ENCODE peak calls at places on chromosomes 3 and 15, in eight cellular contexts. One of them, this sample, is unnamed.

GRCh38 chr3:65714138-65714537 is 324.6 kb downstream of the MAGI1 start:
- DNase-seq in GDM1: no peak
- DNase-seq in adipocyte: peak; percentile 31
- DNase-seq in breast epithelium: no peak
- DNase-seq in MCF 10A: no peak
- DNase-seq in AG08395: no peak
- DNase-seq in HFF-Myc: no peak
- DNase-seq in iPS-NIHi11: no peak
- DNase-seq in this sample: no peak

GRCh38 chr3:89622063-89622700 is 514.8 kb downstream of the EPHA3 start:
- DNase-seq in GDM1: no peak
- DNase-seq in adipocyte: no peak
- DNase-seq in breast epithelium: no peak
- DNase-seq in MCF 10A: no peak
- DNase-seq in AG08395: no peak
- DNase-seq in HFF-Myc: no peak
- DNase-seq in iPS-NIHi11: no peak
- DNase-seq in this sample: no peak

GRCh38 chr3:108940166-108940565 is 13.5 kb downstream of the GUCA1C start:
- DNase-seq in GDM1: no peak
- DNase-seq in adipocyte: no peak
- DNase-seq in breast epithelium: no peak
- DNase-seq in MCF 10A: no peak
- DNase-seq in AG08395: no peak
- DNase-seq in HFF-Myc: no peak
- DNase-seq in iPS-NIHi11: no peak
- DNase-seq in this sample: no peak

GRCh38 chr3:53776494-53777101 is 69.6 kb downstream of the CHDH start:
- DNase-seq in GDM1: no peak
- DNase-seq in adipocyte: peak; percentile 64
- DNase-seq in breast epithelium: no peak
- DNase-seq in MCF 10A: no peak
- DNase-seq in AG08395: peak; percentile 75
- DNase-seq in HFF-Myc: no peak
- DNase-seq in iPS-NIHi11: no peak
- DNase-seq in this sample: no peak

GRCh38 chr3:152357587-152357986 is 88.9 kb downstream of the MBNL1 start:
- DNase-seq in GDM1: no peak
- DNase-seq in adipocyte: no peak
- DNase-seq in breast epithelium: no peak
- DNase-seq in MCF 10A: no peak
- DNase-seq in AG08395: no peak
- DNase-seq in HFF-Myc: no peak
- DNase-seq in iPS-NIHi11: no peak
- DNase-seq in this sample: no peak

GRCh38 chr3:52053307-52054304 is 2.8 kb downstream of the DUSP7 start:
- DNase-seq in GDM1: peak; percentile 67
- DNase-seq in adipocyte: peak; percentile 36
- DNase-seq in breast epithelium: peak; percentile 89
- DNase-seq in MCF 10A: peak; percentile 97
- DNase-seq in AG08395: no peak
- DNase-seq in HFF-Myc: no peak
- DNase-seq in iPS-NIHi11: no peak
- DNase-seq in this sample: no peak

GRCh38 chr15:62107561-62108110 is 40.9 kb downstream of the C2CD4A start:
- DNase-seq in GDM1: no peak
- DNase-seq in adipocyte: no peak
- DNase-seq in breast epithelium: no peak
- DNase-seq in MCF 10A: no peak
- DNase-seq in AG08395: no peak
- DNase-seq in HFF-Myc: no peak
- DNase-seq in iPS-NIHi11: no peak
- DNase-seq in this sample: no peak

GRCh38 chr15:33547876-33548275 is 237.1 kb downstream of the RYR3 start:
- DNase-seq in GDM1: peak; percentile 6
- DNase-seq in adipocyte: peak; percentile 30
- DNase-seq in breast epithelium: no peak
- DNase-seq in MCF 10A: peak; percentile 60
- DNase-seq in AG08395: peak; percentile 22
- DNase-seq in HFF-Myc: peak; percentile 9
- DNase-seq in iPS-NIHi11: peak; percentile 73
- DNase-seq in this sample: peak; percentile 42

GRCh38 chr3:184872200-184872599 is 60.2 kb downstream of the VPS8 start:
- DNase-seq in GDM1: no peak
- DNase-seq in adipocyte: peak; percentile 2
- DNase-seq in breast epithelium: no peak
- DNase-seq in MCF 10A: no peak
- DNase-seq in AG08395: no peak
- DNase-seq in HFF-Myc: no peak
- DNase-seq in iPS-NIHi11: no peak
- DNase-seq in this sample: no peak

GRCh38 chr3:186255703-186256331 is 106.2 kb downstream of the DGKG start:
- DNase-seq in GDM1: no peak
- DNase-seq in adipocyte: no peak
- DNase-seq in breast epithelium: no peak
- DNase-seq in MCF 10A: peak; percentile 14
- DNase-seq in AG08395: no peak
- DNase-seq in HFF-Myc: no peak
- DNase-seq in iPS-NIHi11: peak; percentile 49
- DNase-seq in this sample: peak; percentile 63

GRCh38 chr15:91970142-91970541 is 116.6 kb downstream of the SLCO3A1 start:
- DNase-seq in GDM1: no peak
- DNase-seq in adipocyte: peak; percentile 90
- DNase-seq in breast epithelium: peak; percentile 41
- DNase-seq in MCF 10A: peak; percentile 64
- DNase-seq in AG08395: peak; percentile 65
- DNase-seq in HFF-Myc: no peak
- DNase-seq in iPS-NIHi11: no peak
- DNase-seq in this sample: no peak

GRCh38 chr15:100559330-100559729 is 30.6 kb upstream of the CERS3 start:
- DNase-seq in GDM1: no peak
- DNase-seq in adipocyte: peak; percentile 75
- DNase-seq in breast epithelium: no peak
- DNase-seq in MCF 10A: peak; percentile 62
- DNase-seq in AG08395: peak; percentile 74
- DNase-seq in HFF-Myc: no peak
- DNase-seq in iPS-NIHi11: no peak
- DNase-seq in this sample: no peak

GRCh38 chr3:10196389-10197052 is 31.8 kb downstream of the IRAK2 start:
- DNase-seq in GDM1: no peak
- DNase-seq in adipocyte: peak; percentile 67
- DNase-seq in breast epithelium: no peak
- DNase-seq in MCF 10A: no peak
- DNase-seq in AG08395: no peak
- DNase-seq in HFF-Myc: no peak
- DNase-seq in iPS-NIHi11: no peak
- DNase-seq in this sample: no peak

GRCh38 chr15:66866651-66867050 is 164.6 kb downstream of the SMAD6 start:
- DNase-seq in GDM1: no peak
- DNase-seq in adipocyte: no peak
- DNase-seq in breast epithelium: no peak
- DNase-seq in MCF 10A: no peak
- DNase-seq in AG08395: no peak
- DNase-seq in HFF-Myc: no peak
- DNase-seq in iPS-NIHi11: no peak
- DNase-seq in this sample: no peak

GRCh38 chr3:46599590-46599989 is 12.7 kb upstream of the FAM240A start:
- DNase-seq in GDM1: no peak
- DNase-seq in adipocyte: no peak
- DNase-seq in breast epithelium: no peak
- DNase-seq in MCF 10A: no peak
- DNase-seq in AG08395: no peak
- DNase-seq in HFF-Myc: no peak
- DNase-seq in iPS-NIHi11: no peak
- DNase-seq in this sample: no peak

GRCh38 chr3:71725279-71725991 is at the start of gene EIF4E3:
- DNase-seq in GDM1: no peak
- DNase-seq in adipocyte: peak; percentile 80
- DNase-seq in breast epithelium: no peak
- DNase-seq in MCF 10A: peak; percentile 17
- DNase-seq in AG08395: peak; percentile 81
- DNase-seq in HFF-Myc: no peak
- DNase-seq in iPS-NIHi11: peak; percentile 89
- DNase-seq in this sample: no peak

GRCh38 chr3:14338242-14338641 is 64.2 kb upstream of the SLC6A6 start:
- DNase-seq in GDM1: no peak
- DNase-seq in adipocyte: no peak
- DNase-seq in breast epithelium: no peak
- DNase-seq in MCF 10A: no peak
- DNase-seq in AG08395: no peak
- DNase-seq in HFF-Myc: no peak
- DNase-seq in iPS-NIHi11: no peak
- DNase-seq in this sample: no peak

GRCh38 chr3:23740517-23741402 is 65.0 kb upstream of the UBE2E1 start:
- DNase-seq in GDM1: no peak
- DNase-seq in adipocyte: peak; percentile 35
- DNase-seq in breast epithelium: no peak
- DNase-seq in MCF 10A: peak; percentile 97
- DNase-seq in AG08395: peak; percentile 27
- DNase-seq in HFF-Myc: no peak
- DNase-seq in iPS-NIHi11: no peak
- DNase-seq in this sample: no peak

GRCh38 chr15:42490246-42490742 is 647 bp downstream of the ZNF106 start:
- DNase-seq in GDM1: no peak
- DNase-seq in adipocyte: peak; percentile 46
- DNase-seq in breast epithelium: no peak
- DNase-seq in MCF 10A: no peak
- DNase-seq in AG08395: peak; percentile 7
- DNase-seq in HFF-Myc: no peak
- DNase-seq in iPS-NIHi11: no peak
- DNase-seq in this sample: peak; percentile 58

GRCh38 chr15:50628421-50628820 is 58.2 kb downstream of the TRPM7 start:
- DNase-seq in GDM1: no peak
- DNase-seq in adipocyte: no peak
- DNase-seq in breast epithelium: no peak
- DNase-seq in MCF 10A: no peak
- DNase-seq in AG08395: no peak
- DNase-seq in HFF-Myc: no peak
- DNase-seq in iPS-NIHi11: no peak
- DNase-seq in this sample: no peak

GRCh38 chr3:126184465-126185000 is 4.1 kb upstream of the ALDH1L1 start:
- DNase-seq in GDM1: no peak
- DNase-seq in adipocyte: no peak
- DNase-seq in breast epithelium: no peak
- DNase-seq in MCF 10A: no peak
- DNase-seq in AG08395: no peak
- DNase-seq in HFF-Myc: no peak
- DNase-seq in iPS-NIHi11: no peak
- DNase-seq in this sample: no peak

GRCh38 chr15:58587481-58587880 is 155.7 kb downstream of the LIPC start:
- DNase-seq in GDM1: no peak
- DNase-seq in adipocyte: no peak
- DNase-seq in breast epithelium: no peak
- DNase-seq in MCF 10A: no peak
- DNase-seq in AG08395: no peak
- DNase-seq in HFF-Myc: no peak
- DNase-seq in iPS-NIHi11: no peak
- DNase-seq in this sample: no peak

GRCh38 chr15:101481917-101482525 is 7.5 kb downstream of the PCSK6 start:
- DNase-seq in GDM1: no peak
- DNase-seq in adipocyte: no peak
- DNase-seq in breast epithelium: no peak
- DNase-seq in MCF 10A: no peak
- DNase-seq in AG08395: no peak
- DNase-seq in HFF-Myc: no peak
- DNase-seq in iPS-NIHi11: no peak
- DNase-seq in this sample: no peak

GRCh38 chr15:58471341-58471740 is 39.5 kb downstream of the LIPC start:
- DNase-seq in GDM1: no peak
- DNase-seq in adipocyte: no peak
- DNase-seq in breast epithelium: no peak
- DNase-seq in MCF 10A: no peak
- DNase-seq in AG08395: no peak
- DNase-seq in HFF-Myc: no peak
- DNase-seq in iPS-NIHi11: no peak
- DNase-seq in this sample: no peak

GRCh38 chr3:172181936-172182708 is 142.7 kb downstream of the FNDC3B start:
- DNase-seq in GDM1: no peak
- DNase-seq in adipocyte: no peak
- DNase-seq in breast epithelium: no peak
- DNase-seq in MCF 10A: no peak
- DNase-seq in AG08395: peak; percentile 38
- DNase-seq in HFF-Myc: no peak
- DNase-seq in iPS-NIHi11: no peak
- DNase-seq in this sample: no peak

GRCh38 chr3:100492059-100492809 is at the start of gene TMEM45A:
- DNase-seq in GDM1: peak; percentile 59
- DNase-seq in adipocyte: peak; percentile 98
- DNase-seq in breast epithelium: peak; percentile 91
- DNase-seq in MCF 10A: peak; percentile 92
- DNase-seq in AG08395: peak; percentile 99
- DNase-seq in HFF-Myc: peak; percentile 80
- DNase-seq in iPS-NIHi11: peak; percentile 100
- DNase-seq in this sample: peak; percentile 85

GRCh38 chr15:48391950-48392349 is 60.7 kb downstream of the DUT start:
- DNase-seq in GDM1: no peak
- DNase-seq in adipocyte: no peak
- DNase-seq in breast epithelium: no peak
- DNase-seq in MCF 10A: no peak
- DNase-seq in AG08395: no peak
- DNase-seq in HFF-Myc: no peak
- DNase-seq in iPS-NIHi11: no peak
- DNase-seq in this sample: no peak

GRCh38 chr3:4302747-4303146 is 422 bp upstream of the SETMAR start:
- DNase-seq in GDM1: no peak
- DNase-seq in adipocyte: no peak
- DNase-seq in breast epithelium: no peak
- DNase-seq in MCF 10A: no peak
- DNase-seq in AG08395: no peak
- DNase-seq in HFF-Myc: no peak
- DNase-seq in iPS-NIHi11: no peak
- DNase-seq in this sample: no peak

GRCh38 chr3:104951426-104951825 is 415.3 kb upstream of the ALCAM start:
- DNase-seq in GDM1: no peak
- DNase-seq in adipocyte: peak; percentile 71
- DNase-seq in breast epithelium: no peak
- DNase-seq in MCF 10A: peak; percentile 32
- DNase-seq in AG08395: no peak
- DNase-seq in HFF-Myc: no peak
- DNase-seq in iPS-NIHi11: no peak
- DNase-seq in this sample: no peak

GRCh38 chr3:14962762-14963161 is 15.4 kb downstream of the NR2C2 start:
- DNase-seq in GDM1: no peak
- DNase-seq in adipocyte: no peak
- DNase-seq in breast epithelium: no peak
- DNase-seq in MCF 10A: no peak
- DNase-seq in AG08395: peak; percentile 31
- DNase-seq in HFF-Myc: no peak
- DNase-seq in iPS-NIHi11: no peak
- DNase-seq in this sample: no peak

GRCh38 chr3:183698318-183698731 is 728 bp downstream of the YEATS2 start:
- DNase-seq in GDM1: no peak
- DNase-seq in adipocyte: peak; percentile 62
- DNase-seq in breast epithelium: no peak
- DNase-seq in MCF 10A: peak; percentile 33
- DNase-seq in AG08395: peak; percentile 63
- DNase-seq in HFF-Myc: no peak
- DNase-seq in iPS-NIHi11: peak; percentile 77
- DNase-seq in this sample: peak; percentile 65

This sample was measured in NAMALWA.